ENCODE peak calls at places on chromosome 11, in ten cellular contexts. T, R, O, L, E, G, B, K, X and W are unnamed samples.

GRCh38 chr11:15711311-15711710 is 596.6 kb downstream of the INSC start:
- DNase-seq in T (no peak), R (no peak), O (no peak), L (no peak), E (no peak), G (no peak), B (no peak), K (no peak), X (no peak), W (no peak)

GRCh38 chr11:798093-798713 is at the start of gene SLC25A22:
- DNase-seq in T (peak), R (peak), O (peak), L (no peak), E (peak), G (no peak), B (peak), K (no peak), X (peak), W (peak)

GRCh38 chr11:60515144-60515855 is at the start of gene MS4A13:
- DNase-seq in T (no peak), R (no peak), O (no peak), L (no peak), E (peak), G (no peak), B (no peak), K (no peak), X (no peak), W (no peak)

GRCh38 chr11:23959466-23959865 is 537.4 kb upstream of the LUZP2 start:
- DNase-seq in T (no peak), R (no peak), O (no peak), L (no peak), E (no peak), G (no peak), B (no peak), K (no peak), X (no peak), W (no peak)

GRCh38 chr11:45906965-45907591 is at the start of gene FREY1:
- DNase-seq in T (no peak), R (no peak), O (no peak), L (no peak), E (no peak), G (no peak), B (no peak), K (no peak), X (no peak), W (no peak)

GRCh38 chr11:65087827-65088226 is 3.8 kb downstream of the ZFPL1 start:
- DNase-seq in T (no peak), R (no peak), O (no peak), L (no peak), E (no peak), G (no peak), B (no peak), K (no peak), X (no peak), W (no peak)

GRCh38 chr11:117395476-117395875 is 67.8 kb downstream of the CEP164 start:
- DNase-seq in T (no peak), R (no peak), O (no peak), L (no peak), E (no peak), G (no peak), B (no peak), K (no peak), X (no peak), W (no peak)

GRCh38 chr11:122155765-122156527 is 39.9 kb upstream of the BLID start:
- DNase-seq in T (no peak), R (no peak), O (no peak), L (no peak), E (no peak), G (no peak), B (no peak), K (no peak), X (no peak), W (no peak)

GRCh38 chr11:64934765-64935633 is 694 bp downstream of the GPHA2 start:
- DNase-seq in T (no peak), R (peak), O (no peak), L (no peak), E (no peak), G (no peak), B (no peak), K (no peak), X (no peak), W (no peak)

GRCh38 chr11:126102436-126102894 is 39.8 kb upstream of the CDON start:
- DNase-seq in T (peak), R (no peak), O (no peak), L (no peak), E (no peak), G (no peak), B (peak), K (no peak), X (no peak), W (no peak)

GRCh38 chr11:120400564-120401364 is 64.6 kb downstream of the ARHGEF12 start:
- DNase-seq in T (peak), R (no peak), O (peak), L (no peak), E (peak), G (peak), B (no peak), K (peak), X (no peak), W (no peak)

GRCh38 chr11:6630632-6631291 is 11.5 kb upstream of the TPP1 start:
- DNase-seq in T (no peak), R (no peak), O (no peak), L (no peak), E (no peak), G (no peak), B (no peak), K (no peak), X (no peak), W (no peak)